ENCODE peak calls at places on chromosomes 2 and 18, in seven cellular contexts. G is K562, E is GM12878, O is HepG2, S is HCT116, B is H1, A is SK-N-SH. C is an unnamed sample.

GRCh38 chr2:239714116-239714515 is 311.0 kb downstream of the NDUFA10 start:
- DNase-seq in G (no peak), E (no peak), O (no peak), S (no peak), B (no peak), A (no peak), C (no peak)

GRCh38 chr2:104849618-104850097 is 4.3 kb upstream of the POU3F3 start:
- DNase-seq in G (peak; percentile 51), E (no peak), O (peak; percentile 47), S (peak; percentile 38), B (no peak), A (peak; percentile 63), C (no peak)

GRCh38 chr2:162261032-162261945 is 18.0 kb upstream of the FAP start:
- DNase-seq in G (no peak), E (no peak), O (no peak), S (no peak), B (no peak), A (no peak), C (no peak)

GRCh38 chr2:159855153-159856140 is 57.4 kb upstream of the CD302 start:
- DNase-seq in G (no peak), E (no peak), O (no peak), S (no peak), B (no peak), A (no peak), C (no peak)

GRCh38 chr18:70513502-70514171 is 224.8 kb downstream of the SOCS6 start:
- DNase-seq in G (no peak), E (no peak), O (peak; percentile 7), S (no peak), B (no peak), A (no peak), C (no peak)

GRCh38 chr2:55311444-55311870 is 42.4 kb upstream of the MTIF2 start:
- DNase-seq in G (peak; percentile 21), E (peak; percentile 76), O (no peak), S (no peak), B (no peak), A (no peak), C (no peak)

GRCh38 chr18:35528749-35529274 is 31.1 kb upstream of the INO80C start:
- DNase-seq in G (no peak), E (no peak), O (no peak), S (no peak), B (no peak), A (no peak), C (no peak)

GRCh38 chr2:171287606-171288005 is 126.9 kb upstream of the TLK1 start:
- DNase-seq in G (no peak), E (no peak), O (no peak), S (no peak), B (no peak), A (no peak), C (no peak)

GRCh38 chr2:102122115-102122514 is 20.4 kb upstream of the IL1R1 start:
- DNase-seq in G (no peak), E (no peak), O (no peak), S (no peak), B (no peak), A (no peak), C (no peak)

GRCh38 chr2:86047575-86048382 is 57.9 kb downstream of the POLR1A start:
- DNase-seq in G (no peak), E (no peak), O (no peak), S (no peak), B (no peak), A (no peak), C (no peak)

GRCh38 chr2:220300806-220301205 is 673.4 kb downstream of the SLC4A3 start:
- DNase-seq in G (no peak), E (no peak), O (no peak), S (no peak), B (no peak), A (no peak), C (no peak)

GRCh38 chr2:217820904-217821303 is 181.9 kb downstream of the TNS1 start:
- DNase-seq in G (no peak), E (no peak), O (no peak), S (no peak), B (no peak), A (no peak), C (no peak)

GRCh38 chr2:236569593-236569973 is at the start of gene ACKR3:
- DNase-seq in G (no peak), E (peak; percentile 89), O (peak; percentile 41), S (peak; percentile 21), B (peak; percentile 29), A (peak; percentile 65), C (peak; percentile 76)

GRCh38 chr2:229997565-229997964 is 71.2 kb downstream of the SLC16A14 start:
- DNase-seq in G (no peak), E (no peak), O (no peak), S (no peak), B (no peak), A (no peak), C (no peak)

GRCh38 chr2:229996320-229996719 is 72.4 kb downstream of the SLC16A14 start:
- DNase-seq in G (no peak), E (no peak), O (no peak), S (no peak), B (no peak), A (peak; percentile 81), C (no peak)

DNA sequence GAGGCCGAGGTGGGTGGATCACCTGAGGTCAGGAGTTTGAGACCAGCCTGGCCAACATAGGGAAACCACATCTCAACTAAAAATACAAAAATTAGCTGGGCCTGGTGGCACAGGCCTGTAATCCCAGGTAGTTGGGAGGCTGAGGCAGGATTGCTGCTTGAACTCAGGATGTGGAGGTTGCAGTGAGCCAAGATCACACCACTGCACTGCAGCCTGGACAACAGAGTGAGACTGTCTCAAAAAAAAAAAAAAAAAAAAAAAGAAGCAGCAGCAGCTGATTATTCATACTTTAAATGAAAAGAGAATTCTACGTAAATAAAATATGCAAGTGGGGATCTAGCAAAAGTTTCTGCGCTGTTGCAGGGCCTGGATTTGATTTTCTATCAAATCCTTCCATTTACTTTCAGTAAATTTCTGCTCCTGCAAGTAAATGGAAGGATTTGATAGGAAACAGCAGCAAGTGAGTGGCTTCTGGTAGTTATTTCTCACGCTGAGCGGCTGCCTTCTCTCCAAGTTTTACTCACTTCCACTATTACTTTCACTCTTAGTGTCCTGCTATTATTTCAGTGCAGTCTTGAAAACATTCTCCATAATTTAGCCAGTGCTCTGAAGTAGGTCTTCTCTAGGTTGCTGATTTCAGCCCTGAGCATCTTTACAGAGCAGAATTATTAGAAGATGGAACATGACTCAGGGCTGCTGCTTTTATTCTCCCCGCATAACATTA is 68.4 kb downstream of the SLC16A14 start:
- DNase-seq in G (no peak), E (peak; percentile 70), O (no peak), S (no peak), B (no peak), A (no peak), C (no peak)
- H3K4me1 ChIP-seq in G (no peaks in the 10 kb centered on the region), E (peaks cover 9% of the 10 kb centered on the region), O (no peaks in the 10 kb centered on the region), S (peaks cover 2% of the 10 kb centered on the region), B (no peaks in the 10 kb centered on the region), A (no peaks in the 10 kb centered on the region), C (no peaks in the 10 kb centered on the region)

DNA sequence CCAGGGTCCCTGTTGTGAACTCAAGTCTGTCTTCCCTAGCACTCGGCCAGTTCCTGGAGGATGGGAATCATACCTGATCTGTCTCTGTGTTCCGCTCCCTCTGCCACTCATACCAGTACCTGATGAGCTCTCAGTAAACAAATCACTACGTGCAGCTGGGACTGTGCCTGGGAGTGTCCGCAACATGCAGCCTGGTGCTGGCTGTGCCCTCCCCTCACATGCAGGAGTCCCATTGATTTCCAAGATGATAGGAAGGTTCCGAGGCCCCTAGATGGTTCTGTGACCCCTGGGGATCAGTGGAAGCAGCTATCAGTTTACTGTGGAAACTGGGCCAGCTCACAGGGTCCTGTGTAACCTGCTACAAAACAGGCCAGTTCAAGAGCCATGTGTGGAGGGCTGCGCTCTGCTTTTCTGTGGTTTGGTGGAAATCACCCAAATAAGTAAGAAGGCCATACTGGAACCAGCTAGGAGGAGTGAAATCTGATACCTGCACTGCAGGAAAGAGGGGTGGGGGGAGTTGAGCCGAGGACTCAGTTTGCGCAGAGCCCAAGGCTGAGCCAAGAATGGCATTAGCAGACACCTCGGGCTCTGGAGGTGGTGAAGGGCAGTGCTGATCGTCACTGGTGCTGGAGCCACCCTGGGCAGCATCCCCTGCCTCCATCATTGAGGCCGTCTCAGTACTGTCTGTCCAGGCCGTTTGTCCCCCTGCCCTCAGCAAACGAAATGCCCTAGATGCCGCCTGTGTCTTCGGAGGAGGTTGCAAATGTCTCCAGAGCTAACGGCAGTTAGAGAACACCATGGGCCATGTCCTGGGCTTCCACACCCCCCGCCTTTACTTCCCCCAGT is 93.3 kb downstream of the KLHL29 start:
- DNase-seq in G (no peak), E (no peak), O (no peak), S (no peak), B (no peak), A (no peak), C (no peak)
- TF ChIP-seq YY1 in G (no peak), E (no peak), O (no peak), S (no peak), B (no peak), A (no peak), C (no peak)

DNA sequence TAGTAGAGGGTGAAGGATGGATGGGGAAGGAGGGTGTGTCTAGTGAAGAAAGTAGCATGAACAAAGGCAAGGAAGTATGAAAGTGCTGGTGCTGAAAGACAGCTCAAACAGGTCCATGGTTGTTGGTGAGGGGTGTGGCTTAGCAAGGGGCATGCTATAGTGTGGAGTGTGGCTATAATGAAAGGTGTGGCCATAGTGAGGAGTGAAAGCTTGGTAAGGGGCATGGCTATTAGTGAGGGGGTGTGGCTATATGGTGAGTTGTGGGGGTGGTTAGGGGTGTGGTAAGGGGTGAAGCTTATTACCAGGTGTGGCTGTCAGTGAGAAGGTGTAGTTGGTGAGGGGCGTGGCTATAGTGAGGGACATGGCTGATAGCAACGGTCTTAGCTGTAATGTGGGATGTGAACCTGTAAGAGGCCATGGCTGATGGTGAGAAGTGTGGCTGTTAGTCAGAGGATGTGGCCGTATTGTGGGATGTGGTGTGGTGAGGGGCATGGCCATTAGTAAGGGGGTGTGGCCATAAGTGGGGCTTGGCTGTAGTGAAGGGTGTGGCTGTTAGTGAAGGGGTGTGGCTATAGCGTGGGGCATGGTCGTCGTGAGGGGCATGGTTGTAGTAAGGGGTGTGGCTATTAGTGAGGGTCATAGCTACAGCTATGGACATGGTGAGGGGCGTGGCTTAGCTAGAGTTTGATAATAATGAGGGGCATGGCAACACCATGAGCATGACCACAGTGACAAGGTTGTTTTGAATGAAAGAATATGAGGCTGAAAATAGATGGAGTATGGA is 549.6 kb downstream of the FBXO15 start:
- DNase-seq in G (no peak), E (no peak), O (no peak), S (no peak), B (no peak), A (no peak), C (no peak)
- H3K9me3 ChIP-seq in G (no peaks in the 10 kb centered on the region), E (no peaks in the 10 kb centered on the region), O (no peaks in the 10 kb centered on the region), S (peaks cover 12% of the 10 kb centered on the region), B (no peaks in the 10 kb centered on the region), A (no peaks in the 10 kb centered on the region), C (no peaks in the 10 kb centered on the region)

GRCh38 chr18:58286793-58287625 is 243.0 kb downstream of the NEDD4L start:
- DNase-seq in G (no peak), E (no peak), O (peak; percentile 68), S (no peak), B (no peak), A (no peak), C (no peak)

GRCh38 chr18:58288922-58289797 is 245.1 kb downstream of the NEDD4L start:
- DNase-seq in G (no peak), E (no peak), O (no peak), S (no peak), B (no peak), A (no peak), C (no peak)

GRCh38 chr18:58290059-58290747 is 246.2 kb downstream of the NEDD4L start:
- DNase-seq in G (no peak), E (no peak), O (no peak), S (no peak), B (no peak), A (no peak), C (no peak)

GRCh38 chr18:58285731-58286130 is 241.7 kb downstream of the NEDD4L start:
- DNase-seq in G (no peak), E (no peak), O (peak; percentile 46), S (no peak), B (no peak), A (no peak), C (no peak)

GRCh38 chr18:58287626-58288289 is 243.7 kb downstream of the NEDD4L start:
- DNase-seq in G (no peak), E (no peak), O (peak; percentile 81), S (no peak), B (no peak), A (no peak), C (no peak)
- H3K4me1 ChIP-seq in G (peaks cover 3% of the 10 kb centered on the region), E (peaks cover 12% of the 10 kb centered on the region), O (peaks cover 67% of the 10 kb centered on the region), S (peaks cover 30% of the 10 kb centered on the region), B (peaks cover 9% of the 10 kb centered on the region), A (peaks cover 16% of the 10 kb centered on the region), C (no peaks in the 10 kb centered on the region)

C was measured in NT2/D1.